ENCODE peak calls at places on chromosomes 3 and 15, in seven cellular contexts. One of them, this sample, is unnamed.

GRCh38 chr3:181879926-181880325 is 168.2 kb downstream of the SOX2 start:
- DNase-seq in retinal pigment epithelial cell: peak
- DNase-seq in progenitor cell of endocrine pancreas: no peak
- DNase-seq in neural progenitor cell: no peak
- DNase-seq in stomach: no peak
- DNase-seq in H1: no peak
- DNase-seq in astrocyte of the spinal cord: no peak
- DNase-seq in this sample: no peak

GRCh38 chr3:140292154-140292553 is 357.2 kb downstream of the CLSTN2 start:
- DNase-seq in astrocyte of the spinal cord: peak
- DNase-seq in H1: no peak
- DNase-seq in neural progenitor cell: no peak
- DNase-seq in retinal pigment epithelial cell: no peak
- DNase-seq in stomach: no peak
- DNase-seq in progenitor cell of endocrine pancreas: no peak
- DNase-seq in this sample: no peak

GRCh38 chr3:127167315-127168043 is 25.5 kb upstream of the PRR23E start:
- DNase-seq in stomach: no peak
- DNase-seq in neural progenitor cell: no peak
- DNase-seq in retinal pigment epithelial cell: no peak
- DNase-seq in H1: no peak
- DNase-seq in progenitor cell of endocrine pancreas: no peak
- DNase-seq in astrocyte of the spinal cord: no peak
- DNase-seq in this sample: no peak

GRCh38 chr3:78516937-78517336 is 1250.9 kb downstream of the ROBO1 start:
- DNase-seq in stomach: no peak
- DNase-seq in retinal pigment epithelial cell: no peak
- DNase-seq in H1: no peak
- DNase-seq in neural progenitor cell: no peak
- DNase-seq in progenitor cell of endocrine pancreas: no peak
- DNase-seq in astrocyte of the spinal cord: no peak
- DNase-seq in this sample: no peak

GRCh38 chr3:126858887-126859286 is 124.0 kb upstream of the PLXNA1 start:
- DNase-seq in stomach: no peak
- DNase-seq in astrocyte of the spinal cord: peak
- DNase-seq in H1: no peak
- DNase-seq in progenitor cell of endocrine pancreas: no peak
- DNase-seq in neural progenitor cell: no peak
- DNase-seq in retinal pigment epithelial cell: no peak
- DNase-seq in this sample: no peak

GRCh38 chr15:32706704-32707103 is 11.1 kb upstream of the GREM1 start:
- DNase-seq in stomach: no peak
- DNase-seq in retinal pigment epithelial cell: peak
- DNase-seq in H1: no peak
- DNase-seq in astrocyte of the spinal cord: no peak
- DNase-seq in neural progenitor cell: no peak
- DNase-seq in progenitor cell of endocrine pancreas: no peak
- DNase-seq in this sample: no peak

GRCh38 chr15:41796457-41796856 is 22.2 kb downstream of the MAPKBP1 start:
- DNase-seq in neural progenitor cell: no peak
- DNase-seq in H1: no peak
- DNase-seq in progenitor cell of endocrine pancreas: no peak
- DNase-seq in astrocyte of the spinal cord: peak
- DNase-seq in stomach: no peak
- DNase-seq in retinal pigment epithelial cell: no peak
- DNase-seq in this sample: no peak

GRCh38 chr3:124299831-124300230 is 307.9 kb upstream of the ROPN1 start:
- DNase-seq in neural progenitor cell: no peak
- DNase-seq in stomach: no peak
- DNase-seq in astrocyte of the spinal cord: no peak
- DNase-seq in progenitor cell of endocrine pancreas: no peak
- DNase-seq in H1: no peak
- DNase-seq in retinal pigment epithelial cell: no peak
- DNase-seq in this sample: no peak

GRCh38 chr15:52567886-52568568 is 803 bp downstream of the ARPP19 start:
- DNase-seq in H1: no peak
- DNase-seq in stomach: peak
- DNase-seq in astrocyte of the spinal cord: no peak
- DNase-seq in neural progenitor cell: no peak
- DNase-seq in retinal pigment epithelial cell: no peak
- DNase-seq in progenitor cell of endocrine pancreas: peak
- DNase-seq in this sample: no peak

GRCh38 chr15:51348688-51349087 is 7.2 kb downstream of the GLDN start:
- DNase-seq in stomach: no peak
- DNase-seq in neural progenitor cell: no peak
- DNase-seq in retinal pigment epithelial cell: no peak
- DNase-seq in astrocyte of the spinal cord: no peak
- DNase-seq in H1: no peak
- DNase-seq in progenitor cell of endocrine pancreas: no peak
- DNase-seq in this sample: no peak

GRCh38 chr3:5568451-5568850 is 380.9 kb downstream of the EDEM1 start:
- DNase-seq in H1: no peak
- DNase-seq in astrocyte of the spinal cord: no peak
- DNase-seq in stomach: no peak
- DNase-seq in retinal pigment epithelial cell: no peak
- DNase-seq in neural progenitor cell: peak
- DNase-seq in progenitor cell of endocrine pancreas: no peak
- DNase-seq in this sample: no peak

GRCh38 chr3:81352867-81353266 is 408.6 kb downstream of the GBE1 start:
- DNase-seq in stomach: no peak
- DNase-seq in H1: no peak
- DNase-seq in astrocyte of the spinal cord: peak
- DNase-seq in neural progenitor cell: peak
- DNase-seq in progenitor cell of endocrine pancreas: no peak
- DNase-seq in retinal pigment epithelial cell: no peak
- DNase-seq in this sample: no peak

GRCh38 chr3:39166134-39166710 is 12.8 kb upstream of the CSRNP1 start:
- DNase-seq in retinal pigment epithelial cell: peak
- DNase-seq in neural progenitor cell: no peak
- DNase-seq in stomach: no peak
- DNase-seq in progenitor cell of endocrine pancreas: no peak
- DNase-seq in H1: no peak
- DNase-seq in astrocyte of the spinal cord: peak
- DNase-seq in this sample: no peak

GRCh38 chr3:162224736-162225135 is 728.1 kb downstream of the OTOL1 start:
- DNase-seq in progenitor cell of endocrine pancreas: no peak
- DNase-seq in H1: no peak
- DNase-seq in retinal pigment epithelial cell: peak
- DNase-seq in stomach: no peak
- DNase-seq in astrocyte of the spinal cord: no peak
- DNase-seq in neural progenitor cell: no peak
- DNase-seq in this sample: no peak

GRCh38 chr15:50964075-50964474 is 55.6 kb downstream of the AP4E1 start:
- DNase-seq in retinal pigment epithelial cell: no peak
- DNase-seq in astrocyte of the spinal cord: no peak
- DNase-seq in stomach: no peak
- DNase-seq in H1: no peak
- DNase-seq in neural progenitor cell: no peak
- DNase-seq in progenitor cell of endocrine pancreas: no peak
- DNase-seq in this sample: no peak

GRCh38 chr3:52454235-52454937 is 545 bp upstream of the TNNC1 start:
- DNase-seq in H1: no peak
- DNase-seq in progenitor cell of endocrine pancreas: no peak
- DNase-seq in stomach: peak
- DNase-seq in astrocyte of the spinal cord: no peak
- DNase-seq in neural progenitor cell: no peak
- DNase-seq in retinal pigment epithelial cell: no peak
- DNase-seq in this sample: no peak

GRCh38 chr3:47096955-47097354 is 67.0 kb downstream of the SETD2 start:
- DNase-seq in H1: no peak
- DNase-seq in astrocyte of the spinal cord: peak
- DNase-seq in neural progenitor cell: no peak
- DNase-seq in stomach: no peak
- DNase-seq in retinal pigment epithelial cell: peak
- DNase-seq in progenitor cell of endocrine pancreas: no peak
- DNase-seq in this sample: no peak

GRCh38 chr3:129663045-129663446 is 56.6 kb upstream of the PLXND1 start:
- DNase-seq in astrocyte of the spinal cord: no peak
- DNase-seq in progenitor cell of endocrine pancreas: no peak
- DNase-seq in stomach: no peak
- DNase-seq in neural progenitor cell: peak
- DNase-seq in H1: peak
- DNase-seq in retinal pigment epithelial cell: no peak
- DNase-seq in this sample: no peak

GRCh38 chr15:75663931-75664421 is 16.3 kb downstream of the SNX33 start:
- DNase-seq in neural progenitor cell: no peak
- DNase-seq in progenitor cell of endocrine pancreas: peak
- DNase-seq in H1: no peak
- DNase-seq in retinal pigment epithelial cell: no peak
- DNase-seq in stomach: peak
- DNase-seq in astrocyte of the spinal cord: no peak
- DNase-seq in this sample: no peak

GRCh38 chr3:190996376-190996775 is 133.9 kb upstream of the GMNC start:
- DNase-seq in astrocyte of the spinal cord: peak
- DNase-seq in H1: no peak
- DNase-seq in stomach: no peak
- DNase-seq in progenitor cell of endocrine pancreas: no peak
- DNase-seq in neural progenitor cell: no peak
- DNase-seq in retinal pigment epithelial cell: no peak
- DNase-seq in this sample: no peak

GRCh38 chr15:63042879-63043340 is 363 bp downstream of the TPM1 start:
- DNase-seq in progenitor cell of endocrine pancreas: no peak
- DNase-seq in stomach: no peak
- DNase-seq in retinal pigment epithelial cell: no peak
- DNase-seq in neural progenitor cell: peak
- DNase-seq in H1: no peak
- DNase-seq in astrocyte of the spinal cord: no peak
- DNase-seq in this sample: no peak

GRCh38 chr3:70805044-70805732 is 492.8 kb upstream of the MDFIC2 start:
- DNase-seq in H1: no peak
- DNase-seq in neural progenitor cell: no peak
- DNase-seq in astrocyte of the spinal cord: peak
- DNase-seq in retinal pigment epithelial cell: no peak
- DNase-seq in stomach: no peak
- DNase-seq in progenitor cell of endocrine pancreas: no peak
- DNase-seq in this sample: no peak

GRCh38 chr3:158314426-158315357 is 204.8 kb downstream of the RSRC1 start:
- DNase-seq in progenitor cell of endocrine pancreas: no peak
- DNase-seq in astrocyte of the spinal cord: no peak
- DNase-seq in stomach: no peak
- DNase-seq in retinal pigment epithelial cell: no peak
- DNase-seq in neural progenitor cell: no peak
- DNase-seq in H1: no peak
- DNase-seq in this sample: no peak

GRCh38 chr3:142657033-142657432 is 60.8 kb downstream of the PLS1 start:
- DNase-seq in neural progenitor cell: no peak
- DNase-seq in progenitor cell of endocrine pancreas: no peak
- DNase-seq in H1: no peak
- DNase-seq in stomach: no peak
- DNase-seq in retinal pigment epithelial cell: no peak
- DNase-seq in astrocyte of the spinal cord: no peak
- DNase-seq in this sample: no peak

DNA sequence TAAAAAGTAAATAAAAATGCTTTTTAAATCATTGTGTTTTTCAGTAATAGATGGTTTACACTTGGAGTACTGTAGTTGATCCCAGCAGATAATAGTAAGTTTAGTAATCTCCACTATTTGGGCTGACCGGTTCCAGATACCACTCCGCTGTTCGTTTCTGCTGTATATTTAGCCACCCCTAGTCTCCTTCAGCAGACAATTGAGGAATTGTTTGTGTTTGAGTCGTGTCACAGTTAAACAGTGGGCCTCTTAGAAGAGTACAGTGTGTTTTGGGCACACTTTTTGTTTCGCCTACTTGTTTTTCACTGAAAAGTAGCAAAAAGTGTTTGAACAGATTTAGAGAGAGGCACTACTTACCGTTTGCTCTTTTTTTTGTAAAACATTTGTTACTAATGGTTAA is 33.2 kb downstream of the PAK2 start:
- DNase-seq in stomach: no peak
- DNase-seq in H1: no peak
- DNase-seq in progenitor cell of endocrine pancreas: no peak
- DNase-seq in retinal pigment epithelial cell: no peak
- DNase-seq in astrocyte of the spinal cord: no peak
- DNase-seq in neural progenitor cell: no peak
- DNase-seq in this sample: no peak
- TF ChIP-seq CTCF in stomach: no peak
- TF ChIP-seq CTCF in H1: no peak
- TF ChIP-seq CTCF in progenitor cell of endocrine pancreas: no peak
- TF ChIP-seq CTCF in retinal pigment epithelial cell: no peak
- TF ChIP-seq CTCF in astrocyte of the spinal cord: no peak
- TF ChIP-seq CTCF in neural progenitor cell: no peak
- TF ChIP-seq CTCF in this sample: no peak

GRCh38 chr3:150300847-150301517 is 107.1 kb upstream of the TSC22D2 start:
- DNase-seq in progenitor cell of endocrine pancreas: no peak
- DNase-seq in retinal pigment epithelial cell: no peak
- DNase-seq in neural progenitor cell: no peak
- DNase-seq in astrocyte of the spinal cord: no peak
- DNase-seq in stomach: no peak
- DNase-seq in H1: no peak
- DNase-seq in this sample: no peak
- TF ChIP-seq CTCF in progenitor cell of endocrine pancreas: no peak
- TF ChIP-seq CTCF in retinal pigment epithelial cell: no peak
- TF ChIP-seq CTCF in neural progenitor cell: no peak
- TF ChIP-seq CTCF in astrocyte of the spinal cord: no peak
- TF ChIP-seq CTCF in stomach: no peak
- TF ChIP-seq CTCF in H1: no peak
- TF ChIP-seq CTCF in this sample: no peak

DNA sequence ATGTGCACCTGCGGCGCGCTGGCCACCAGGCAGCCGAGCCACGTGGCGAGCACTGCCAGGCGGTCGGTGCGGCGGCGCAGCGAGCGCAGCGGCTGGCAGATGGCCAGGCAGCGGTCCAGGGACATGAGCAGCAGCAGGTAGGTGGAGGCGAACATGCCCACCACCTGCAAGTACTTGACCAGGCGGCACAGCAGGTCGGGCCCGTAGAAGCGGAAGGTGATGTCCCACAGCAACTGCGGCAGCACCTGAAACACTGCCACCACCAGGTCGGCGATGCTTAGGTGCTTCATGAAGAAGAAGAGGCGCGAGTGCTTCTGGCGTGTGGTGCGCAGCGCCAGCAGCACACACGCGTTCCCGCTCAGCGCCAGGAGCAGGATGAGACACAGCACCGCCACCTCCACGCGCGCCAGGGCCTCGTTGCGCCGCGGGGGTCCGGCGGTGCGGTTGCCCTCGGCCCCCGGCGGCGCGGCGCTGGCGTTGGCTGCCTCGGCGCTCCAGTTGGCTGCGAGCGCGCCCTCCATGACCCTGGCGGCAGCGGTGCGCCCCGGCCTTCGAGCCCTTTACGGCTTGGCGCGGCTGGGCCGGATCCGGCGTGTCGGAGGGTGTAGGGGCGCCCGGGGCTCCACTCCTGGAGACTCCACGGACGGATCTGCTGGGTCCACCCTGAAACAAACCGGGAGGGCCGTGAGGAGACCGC is 1.6 kb downstream of the OXTR start:
- DNase-seq in stomach: peak
- DNase-seq in progenitor cell of endocrine pancreas: peak
- DNase-seq in astrocyte of the spinal cord: no peak
- DNase-seq in retinal pigment epithelial cell: no peak
- DNase-seq in neural progenitor cell: peak
- DNase-seq in H1: peak
- DNase-seq in this sample: peak
- TF ChIP-seq CTCF in stomach: peak
- TF ChIP-seq CTCF in progenitor cell of endocrine pancreas: peak
- TF ChIP-seq CTCF in astrocyte of the spinal cord: peak
- TF ChIP-seq CTCF in retinal pigment epithelial cell: peak
- TF ChIP-seq CTCF in neural progenitor cell: peak
- TF ChIP-seq CTCF in H1: peak
- TF ChIP-seq CTCF in this sample: no peak

GRCh38 chr3:194607592-194608386 is 25.4 kb downstream of the TMEM44 start:
- DNase-seq in stomach: no peak
- DNase-seq in retinal pigment epithelial cell: no peak
- DNase-seq in progenitor cell of endocrine pancreas: no peak
- DNase-seq in astrocyte of the spinal cord: no peak
- DNase-seq in neural progenitor cell: no peak
- DNase-seq in H1: no peak
- DNase-seq in this sample: no peak
- TF ChIP-seq CTCF in stomach: no peak
- TF ChIP-seq CTCF in retinal pigment epithelial cell: no peak
- TF ChIP-seq CTCF in progenitor cell of endocrine pancreas: no peak
- TF ChIP-seq CTCF in astrocyte of the spinal cord: no peak
- TF ChIP-seq CTCF in neural progenitor cell: no peak
- TF ChIP-seq CTCF in H1: peak
- TF ChIP-seq CTCF in this sample: no peak

This sample was measured in activated B cell treated with CpG ODN at 0.5 μM for 24 hours.